ENCODE peak calls at places on chromosomes 1 and 21, in five cellular contexts. T, X, S, B and I are unnamed samples.

GRCh38 chr1:94542088-94542671 is 621 bp upstream of the F3 start:
- DNase-seq in T (peak; percentile 43), S (peak; percentile 67), B (peak; percentile 71), X (peak; percentile 79), I (no peak)

GRCh38 chr1:109818351-109819325 is 54.9 kb upstream of the EPS8L3 start:
- DNase-seq in B (no peak), T (no peak), X (peak; percentile 32), S (no peak), I (no peak)

GRCh38 chr1:29245876-29246275 is 9.6 kb downstream of the PTPRU start:
- DNase-seq in S (no peak), T (peak; percentile 50), X (peak; percentile 68), B (peak; percentile 49), I (peak; percentile 52)

GRCh38 chr1:41358152-41358937 is 2.9 kb upstream of the FOXO6 start:
- DNase-seq in B (no peak), X (no peak), S (peak; percentile 71), T (peak; percentile 37), I (no peak)

GRCh38 chr1:10754571-10755329 is 41.7 kb downstream of the CASZ1 start:
- DNase-seq in X (no peak), T (no peak), B (no peak), S (no peak), I (no peak)

GRCh38 chr1:183106166-183106565 is 79.9 kb upstream of the LAMC2 start:
- DNase-seq in X (peak; percentile 52), T (no peak), S (no peak), B (peak; percentile 61), I (no peak)

GRCh38 chr1:89739013-89739843 is 81.6 kb upstream of the LRRC8D start:
- DNase-seq in T (no peak), S (no peak), B (peak; percentile 73), X (peak; percentile 65), I (peak; percentile 69)

GRCh38 chr1:99917214-99917613 is 52.6 kb upstream of the SLC35A3 start:
- DNase-seq in T (no peak), S (no peak), B (no peak), X (no peak), I (no peak)

GRCh38 chr1:2115922-2116341 is 65.7 kb downstream of the PRKCZ start:
- DNase-seq in S (no peak), B (no peak), T (peak; percentile 77), X (peak; percentile 36), I (no peak)

GRCh38 chr1:9086796-9087195 is 17.4 kb upstream of the SLC2A5 start:
- DNase-seq in S (no peak), T (no peak), B (no peak), X (no peak), I (peak; percentile 60)

GRCh38 chr21:25801217-25802015 is 66.6 kb downstream of the GABPA start:
- DNase-seq in T (peak; percentile 93), X (peak; percentile 91), S (peak; percentile 83), B (peak; percentile 91), I (peak; percentile 84)

GRCh38 chr1:23188434-23188884 is 19.8 kb upstream of the LUZP1 start:
- DNase-seq in T (no peak), X (peak; percentile 25), S (no peak), B (no peak), I (no peak)

GRCh38 chr1:55040083-55040952 is 970 bp downstream of the PCSK9 start:
- DNase-seq in B (no peak), T (peak; percentile 51), X (no peak), S (no peak), I (no peak)

GRCh38 chr1:232875536-232875935 is 70.3 kb downstream of the MAP10 start:
- DNase-seq in T (no peak), B (no peak), X (no peak), S (no peak), I (peak; percentile 26)

GRCh38 chr1:192580351-192580962 is 4.9 kb downstream of the RGS1 start:
- DNase-seq in B (peak; percentile 82), S (no peak), X (peak; percentile 84), T (peak; percentile 38), I (peak; percentile 82)

GRCh38 chr1:15067148-15067547 is 86.4 kb upstream of the TMEM51 start:
- DNase-seq in T (no peak), S (no peak), X (no peak), B (no peak), I (no peak)

GRCh38 chr1:66916320-66916719 is 8.3 kb downstream of the DNAI4 start:
- DNase-seq in T (no peak), X (no peak), B (no peak), S (no peak), I (peak; percentile 59)

GRCh38 chr1:162937721-162938395 is 76.9 kb upstream of the CCDC190 start:
- DNase-seq in T (no peak), X (no peak), S (no peak), B (peak; percentile 13), I (peak; percentile 20)

GRCh38 chr1:202623075-202623474 is 87.2 kb downstream of the SYT2 start:
- DNase-seq in S (peak; percentile 35), X (peak; percentile 68), T (no peak), B (peak; percentile 65), I (peak; percentile 48)

GRCh38 chr1:152479792-152480595 is 30.6 kb upstream of the LCE5A start:
- DNase-seq in B (peak; percentile 41), S (no peak), X (peak; percentile 7), T (no peak), I (peak; percentile 37)

GRCh38 chr1:2315711-2316450 is 75.5 kb downstream of the MORN1 start:
- DNase-seq in T (no peak), B (no peak), S (no peak), X (no peak), I (no peak)

GRCh38 chr1:232549998-232550397 is 79.9 kb downstream of the SIPA1L2 start:
- DNase-seq in X (no peak), B (no peak), S (no peak), T (no peak), I (no peak)

GRCh38 chr1:85544689-85545203 is 35.8 kb upstream of the CCN1 start:
- DNase-seq in S (no peak), B (peak; percentile 58), T (no peak), X (peak; percentile 56), I (peak; percentile 46)

GRCh38 chr21:25791321-25791720 is 56.5 kb downstream of the GABPA start:
- DNase-seq in T (no peak), X (peak; percentile 5), B (no peak), S (no peak), I (no peak)

GRCh38 chr21:28944296-28944695 is 48.4 kb downstream of the LTN1 start:
- DNase-seq in T (no peak), B (peak; percentile 17), X (peak; percentile 16), S (no peak), I (peak; percentile 54)

GRCh38 chr1:39871796-39872195 is 11.5 kb downstream of the TRIT1 start:
- DNase-seq in S (no peak), B (no peak), T (no peak), X (no peak), I (no peak)

GRCh38 chr1:39877231-39877778 is 6.0 kb downstream of the TRIT1 start:
- DNase-seq in S (no peak), B (no peak), T (no peak), X (no peak), I (no peak)

GRCh38 chr1:39877980-39878956 is 5.0 kb downstream of the TRIT1 start:
- DNase-seq in B (no peak), T (no peak), X (no peak), S (no peak), I (no peak)

GRCh38 chr1:39876136-39876535 is 7.2 kb downstream of the TRIT1 start:
- DNase-seq in X (no peak), S (no peak), T (no peak), B (no peak), I (no peak)

DNA sequence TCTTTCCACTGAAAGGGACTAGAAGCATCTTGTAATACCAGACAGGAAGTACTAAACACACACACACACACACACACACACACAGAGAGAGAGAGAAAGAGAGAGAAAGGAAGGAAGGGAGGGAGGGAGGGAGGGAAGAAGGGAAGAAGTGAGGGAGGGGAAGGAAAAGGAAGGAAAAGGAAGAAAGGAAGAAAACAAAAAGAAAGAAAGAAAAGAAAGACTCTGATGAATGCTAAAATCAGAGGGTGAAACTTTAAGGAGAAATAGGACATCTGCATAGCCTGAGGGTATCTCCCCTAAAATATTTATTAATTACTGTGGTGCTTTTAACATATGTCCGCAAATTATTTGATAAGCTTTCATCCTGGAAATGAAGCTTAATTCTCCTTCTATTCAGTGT is 10.6 kb downstream of the TRIT1 start:
- DNase-seq in B (no peak), X (no peak), T (no peak), S (no peak), I (no peak)
- TF ChIP-seq CTCF in B (no peak), X (no peak), T (no peak), S (no peak), I (no peak)

DNA sequence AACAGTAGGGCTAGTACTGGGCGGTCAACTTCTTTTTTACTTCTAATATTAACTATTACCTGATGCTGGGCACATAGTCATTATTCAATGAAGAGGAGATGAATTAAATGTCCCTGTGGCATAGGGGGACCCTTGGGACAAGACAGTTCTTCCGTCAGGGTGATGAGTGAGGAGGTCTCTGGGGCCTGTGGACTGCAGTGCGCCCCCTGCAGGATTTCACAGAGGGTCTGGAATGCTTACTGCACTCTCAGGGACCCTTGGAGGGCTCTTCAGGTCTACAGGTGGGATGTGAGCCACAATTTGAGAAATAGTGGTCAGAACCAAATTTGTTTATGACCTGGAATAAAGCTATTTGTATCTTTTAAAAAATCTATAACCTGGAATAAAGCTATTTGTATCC is 149.4 kb downstream of the FAM78B start:
- DNase-seq in X (no peak), S (no peak), T (peak; percentile 50), B (no peak), I (no peak)
- TF ChIP-seq CTCF in X (no peak), S (no peak), T (peak; percentile 75), B (no peak), I (no peak)

GRCh38 chr1:53172751-53173498 is 23.7 kb upstream of the CPT2 start:
- DNase-seq in S (no peak), T (peak; percentile 57), B (peak; percentile 64), X (peak; percentile 31), I (peak; percentile 75)
- TF ChIP-seq CTCF in S (peak; percentile 18), T (peak; percentile 43), B (peak; percentile 41), X (peak; percentile 36), I (peak; percentile 45)

GRCh38 chr1:227789881-227790400 is 25.5 kb upstream of the PRSS38 start:
- DNase-seq in S (no peak), B (no peak), T (no peak), X (no peak), I (no peak)
- TF ChIP-seq CTCF in S (no peak), B (no peak), T (no peak), X (no peak), I (no peak)